ENCODE peak calls at places on chromosomes 12 and 14, in four cellular contexts. V is tibial nerve, A is lower leg skin, K is stomach. C is an unnamed sample.

GRCh38 chr12:118633071-118633470 is 256.7 kb downstream of the SUDS3 start:
- DNase-seq in A (no peak), V (no peak), K (no peak), C (no peak)

GRCh38 chr12:84642201-84642600 is 270.4 kb downstream of the SLC6A15 start:
- DNase-seq in K (no peak), V (no peak), A (no peak), C (no peak)

GRCh38 chr12:19978193-19978592 is 390.1 kb upstream of the PDE3A start:
- DNase-seq in A (no peak), V (no peak), K (no peak), C (no peak)

GRCh38 chr12:132610051-132610759 is at the start of gene LRCOL1:
- DNase-seq in V (no peak), A (no peak), K (no peak), C (no peak)

GRCh38 chr12:12507121-12507520 is 55.5 kb downstream of the DUSP16 start:
- DNase-seq in K (no peak), V (no peak), A (no peak), C (no peak)

GRCh38 chr12:6699989-6700645 is 498 bp downstream of the PIANP start:
- DNase-seq in A (no peak), K (no peak), V (no peak), C (no peak)

GRCh38 chr12:8697120-8697475 is 693 bp upstream of the RIMKLB start:
- DNase-seq in K (no peak), V (no peak), A (no peak), C (no peak)

GRCh38 chr12:133222211-133222610 is 13.5 kb downstream of the ANHX start:
- DNase-seq in V (no peak), K (no peak), A (no peak), C (no peak)

GRCh38 chr12:62603061-62603810 is 136.6 kb downstream of the MON2 start:
- DNase-seq in A (peak), V (peak), K (peak), C (peak)

GRCh38 chr12:68400231-68400829 is 68.2 kb upstream of the MDM1 start:
- DNase-seq in K (no peak), A (no peak), V (no peak), C (no peak)

GRCh38 chr14:55707365-55707804 is 127.4 kb downstream of the KTN1 start:
- DNase-seq in K (no peak), V (no peak), A (no peak), C (no peak)

GRCh38 chr14:39107624-39108023 is 4.6 kb upstream of the SEC23A start:
- DNase-seq in A (no peak), K (no peak), V (no peak), C (no peak)

GRCh38 chr12:56591111-56591510 is 39.0 kb downstream of the BAZ2A start:
- DNase-seq in A (no peak), K (no peak), V (no peak), C (no peak)

GRCh38 chr14:21768116-21768874 is 94.7 kb upstream of the OR4E1 start:
- DNase-seq in K (no peak), V (no peak), A (no peak), C (no peak)

GRCh38 chr12:53381739-53382630 is 2.0 kb downstream of the SP1 start:
- DNase-seq in K (peak), A (peak), V (peak), C (no peak)

GRCh38 chr12:31507966-31508365 is 83.0 kb downstream of the DENND5B start:
- DNase-seq in A (no peak), V (no peak), K (no peak), C (no peak)

GRCh38 chr14:92841930-92842329 is 47.8 kb downstream of the GOLGA5 start:
- DNase-seq in V (no peak), K (no peak), A (no peak), C (no peak)

GRCh38 chr14:67653651-67654280 is 20.7 kb downstream of the VTI1B start:
- DNase-seq in K (no peak), V (no peak), A (no peak), C (no peak)

GRCh38 chr12:123478762-123479161 is 20.8 kb downstream of the SNRNP35 start:
- DNase-seq in A (no peak), V (no peak), K (no peak), C (no peak)

GRCh38 chr14:38125484-38125912 is 82.2 kb upstream of the SSTR1 start:
- DNase-seq in A (no peak), V (no peak), K (no peak), C (no peak)

GRCh38 chr12:52081263-52081733 is 1.8 kb downstream of the SMIM41 start:
- DNase-seq in K (no peak), A (no peak), V (no peak), C (peak)

GRCh38 chr12:25855716-25856115 is 102.8 kb upstream of the RASSF8 start:
- DNase-seq in V (no peak), A (no peak), K (no peak), C (no peak)

GRCh38 chr12:95641299-95641947 is 90.1 kb upstream of the USP44 start:
- DNase-seq in V (no peak), A (no peak), K (no peak), C (no peak)

GRCh38 chr12:90909069-90909676 is 45.8 kb downstream of the CCER1 start:
- DNase-seq in K (no peak), V (no peak), A (no peak), C (no peak)

GRCh38 chr12:52055781-52056711 is 4.8 kb downstream of the NR4A1 start:
- DNase-seq in A (no peak), K (peak), V (peak), C (peak)

GRCh38 chr12:69239922-69240624 is 704 bp downstream of the CPSF6 start:
- DNase-seq in A (peak), V (peak), K (peak), C (peak)

GRCh38 chr14:102892660-102893059 is 29.8 kb upstream of the AMN start:
- DNase-seq in K (no peak), A (no peak), V (no peak), C (no peak)

GRCh38 chr12:68236421-68237059 is 10.9 kb upstream of the IL26 start:
- DNase-seq in V (no peak), K (no peak), A (no peak), C (no peak)

GRCh38 chr12:62865860-62866407 is 69.0 kb downstream of the PPM1H start:
- DNase-seq in A (no peak), K (no peak), V (no peak), C (no peak)

GRCh38 chr12:26935636-26936378 is 2.0 kb downstream of the INTS13 start:
- DNase-seq in A (no peak), K (no peak), V (no peak), C (no peak)

GRCh38 chr14:75484711-75485429 is 37.4 kb upstream of the BATF start:
- DNase-seq in K (no peak), A (no peak), V (no peak), C (no peak)

GRCh38 chr12:132145334-132145733 is 1.1 kb downstream of the NOC4L start:
- DNase-seq in V (peak), A (no peak), K (no peak), C (no peak)

GRCh38 chr14:50363734-50364113 is 33.0 kb downstream of the CDKL1 start:
- DNase-seq in A (peak), K (no peak), V (no peak), C (no peak)

GRCh38 chr12:52387859-52388258 is 2.4 kb upstream of the KRT84 start:
- DNase-seq in A (no peak), V (no peak), K (no peak), C (no peak)

GRCh38 chr14:50772361-50772760 is 58.6 kb downstream of the NIN start:
- DNase-seq in K (no peak), V (no peak), A (no peak), C (no peak)

GRCh38 chr14:22314183-22314820 is 274.7 kb downstream of the DAD1 start:
- DNase-seq in K (no peak), A (no peak), V (no peak), C (no peak)

GRCh38 chr14:57714487-57714899 is 151.4 kb downstream of the SLC35F4 start:
- DNase-seq in V (no peak), A (no peak), K (no peak), C (no peak)

GRCh38 chr14:94540031-94540794 is 21.0 kb upstream of the SERPINA4 start:
- DNase-seq in A (peak), K (no peak), V (no peak), C (no peak)

GRCh38 chr12:125159687-125160086 is 94.5 kb downstream of the AACS start:
- DNase-seq in V (no peak), A (no peak), K (no peak), C (no peak)

GRCh38 chr12:16347391-16348298 is at the start of gene MGST1:
- DNase-seq in V (peak), A (peak), K (peak), C (no peak)
- TF ChIP-seq POLR2A in V (peak), A (no peak), K (no peak), C (no peak)

GRCh38 chr14:105837349-105838063 is 311.1 kb downstream of the TMEM121 start:
- DNase-seq in A (no peak), K (no peak), V (no peak), C (no peak)
- TF ChIP-seq POLR2A in A (no peak), K (no peak), V (no peak), C (no peak)

GRCh38 chr12:93467351-93468007 is at the start of gene MRPL42:
- DNase-seq in V (peak), A (peak), K (peak), C (peak)
- TF ChIP-seq POLR2A in V (peak), A (no peak), K (no peak), C (peak)

GRCh38 chr14:31026076-31026394 is at the start of gene STRN3:
- DNase-seq in A (no peak), K (no peak), V (no peak), C (no peak)
- TF ChIP-seq POLR2A in A (no peak), K (no peak), V (no peak), C (peak)

GRCh38 chr14:104874110-104874531 is 9.1 kb downstream of the CEP170B start:
- DNase-seq in V (no peak), K (no peak), A (no peak), C (no peak)
- TF ChIP-seq POLR2A in V (no peak), K (no peak), A (no peak), C (no peak)

GRCh38 chr12:47963340-47964040 is at the start of gene TMEM106C:
- DNase-seq in V (peak), K (peak), A (peak), C (peak)
- TF ChIP-seq POLR2A in V (peak), K (no peak), A (no peak), C (peak)

GRCh38 chr14:54223978-54224377 is 172.8 kb upstream of the CDKN3 start:
- DNase-seq in K (no peak), V (no peak), A (no peak), C (no peak)

GRCh38 chr14:54229136-54229535 is 167.7 kb upstream of the CDKN3 start:
- DNase-seq in K (no peak), V (no peak), A (no peak), C (no peak)

GRCh38 chr14:54226103-54226502 is 170.7 kb upstream of the CDKN3 start:
- DNase-seq in A (no peak), K (no peak), V (no peak), C (no peak)

GRCh38 chr14:54225457-54225856 is 171.3 kb upstream of the CDKN3 start:
- DNase-seq in K (peak), V (no peak), A (no peak), C (no peak)

DNA sequence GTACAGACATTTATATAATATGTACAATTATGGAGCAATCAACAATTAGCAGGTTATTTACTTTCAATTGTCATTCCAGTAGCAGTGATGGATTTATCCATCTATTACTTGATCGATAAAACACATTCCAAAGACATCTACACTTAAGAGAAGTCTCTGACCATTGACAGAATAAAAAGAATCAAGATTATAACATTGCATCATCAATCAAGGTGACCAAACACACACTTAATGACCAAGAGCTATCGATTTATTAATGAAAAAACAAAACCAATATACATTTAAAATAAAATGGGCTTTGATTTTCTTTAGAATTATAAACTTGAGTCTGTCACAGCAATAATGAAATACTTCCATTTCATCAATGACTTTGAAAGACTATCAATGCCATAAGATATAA is 170.2 kb upstream of the CDKN3 start:
- DNase-seq in K (no peak), A (no peak), V (no peak), C (no peak)
- TF ChIP-seq POLR2A in K (no peak), A (no peak), V (no peak), C (no peak)

DNA sequence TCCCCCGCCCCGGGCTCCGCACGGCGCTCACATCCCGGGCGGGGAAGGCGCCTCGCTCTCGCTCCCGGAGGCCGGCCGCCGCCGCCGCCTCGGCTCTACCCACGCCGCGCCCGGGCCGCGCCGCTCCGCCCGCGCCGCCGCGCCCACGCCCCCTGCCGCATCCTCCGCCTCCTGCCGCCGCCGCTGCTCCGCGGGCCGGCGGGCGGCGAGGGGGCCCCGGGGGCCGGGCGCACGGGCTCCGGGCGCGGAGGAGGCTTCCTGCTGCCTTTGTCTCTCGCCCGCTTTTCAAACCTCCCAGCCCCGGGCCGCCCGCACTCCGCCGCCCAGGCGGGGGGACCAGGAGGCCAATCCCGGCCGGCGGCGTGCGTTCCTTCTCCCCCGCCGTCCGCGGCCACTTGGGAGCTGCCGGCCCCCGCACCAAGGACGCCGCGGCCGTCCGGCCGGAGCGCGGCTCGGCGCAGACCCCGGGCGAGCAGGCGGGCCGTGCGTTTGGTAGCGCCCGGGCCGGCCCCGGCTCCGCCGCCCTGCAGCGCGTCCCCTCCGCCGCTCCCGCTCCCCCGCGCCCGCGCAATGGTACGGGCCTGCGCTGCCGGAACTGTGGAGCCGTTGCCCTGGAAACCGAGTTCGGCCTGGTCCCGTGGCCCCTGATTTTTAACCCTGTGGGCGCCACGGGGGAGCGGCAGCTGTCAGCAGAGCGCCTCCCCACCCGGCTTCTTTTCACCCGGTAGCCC is at the start of gene FBXL14:
- DNase-seq in A (peak), K (peak), V (peak), C (peak)
- TF ChIP-seq POLR2A in A (no peak), K (no peak), V (peak), C (peak)